ENCODE peak calls at places on chromosomes 2 and 18, in nine cellular contexts. U, R, S, C, V, Y, O, T and K are unnamed samples.

GRCh38 chr2:233563663-233564430 is 2.7 kb downstream of the USP40 start:
- DNase-seq in U (no peak), R (no peak), S (no peak), C (no peak), V (no peak), Y (no peak), O (no peak), T (no peak), K (no peak)

GRCh38 chr18:54702687-54703086 is 111.6 kb downstream of the DYNAP start:
- DNase-seq in U (no peak), R (no peak), S (no peak), C (no peak), V (no peak), Y (no peak), O (no peak), T (no peak), K (no peak)

GRCh38 chr2:26970928-26971627 is 641 bp downstream of the MAPRE3 start:
- DNase-seq in U (peak; percentile 44), R (no peak), S (peak; percentile 65), C (no peak), V (peak; percentile 19), Y (no peak), O (no peak), T (no peak), K (no peak)

GRCh38 chr2:128503358-128504241 is 184.9 kb upstream of the HS6ST1 start:
- DNase-seq in U (no peak), R (no peak), S (no peak), C (no peak), V (no peak), Y (no peak), O (no peak), T (no peak), K (no peak)

GRCh38 chr2:9204939-9205338 is 1.7 kb upstream of the ASAP2 start:
- DNase-seq in U (no peak), R (no peak), S (no peak), C (no peak), V (no peak), Y (no peak), O (no peak), T (no peak), K (no peak)

GRCh38 chr18:3179430-3180089 is 40.2 kb downstream of the MYOM1 start:
- DNase-seq in U (no peak), R (no peak), S (peak; percentile 13), C (no peak), V (no peak), Y (no peak), O (no peak), T (no peak), K (no peak)

GRCh38 chr2:128521482-128521881 is 202.8 kb upstream of the HS6ST1 start:
- DNase-seq in U (no peak), R (no peak), S (no peak), C (no peak), V (no peak), Y (no peak), O (no peak), T (no peak), K (no peak)

GRCh38 chr2:70417011-70417410 is 115.1 kb upstream of the FAM136A start:
- DNase-seq in U (no peak), R (no peak), S (no peak), C (no peak), V (no peak), Y (no peak), O (no peak), T (no peak), K (no peak)

GRCh38 chr2:106172649-106173048 is 21.5 kb downstream of the UXS1 start:
- DNase-seq in U (no peak), R (no peak), S (no peak), C (no peak), V (no peak), Y (no peak), O (no peak), T (no peak), K (no peak)

GRCh38 chr2:240225116-240225515 is 84.7 kb upstream of the OTOS start:
- DNase-seq in U (no peak), R (no peak), S (no peak), C (no peak), V (no peak), Y (no peak), O (no peak), T (no peak), K (no peak)

GRCh38 chr2:169221745-169222369 is 140.5 kb downstream of the LRP2 start:
- DNase-seq in U (no peak), R (peak; percentile 13), S (no peak), C (no peak), V (peak; percentile 5), Y (no peak), O (no peak), T (no peak), K (no peak)

GRCh38 chr2:19070866-19071265 is 287.6 kb downstream of the OSR1 start:
- DNase-seq in U (no peak), R (no peak), S (no peak), C (no peak), V (peak; percentile 95), Y (no peak), O (no peak), T (no peak), K (no peak)

GRCh38 chr18:34397286-34397896 is 172.7 kb upstream of the NOL4 start:
- DNase-seq in U (no peak), R (no peak), S (no peak), C (no peak), V (no peak), Y (no peak), O (no peak), T (no peak), K (no peak)

GRCh38 chr18:32930695-32931301 is 158.0 kb upstream of the KLHL14 start:
- DNase-seq in U (no peak), R (no peak), S (peak; percentile 49), C (no peak), V (peak; percentile 74), Y (no peak), O (peak; percentile 5), T (no peak), K (no peak)
- TF ChIP-seq CTCF in U (peak; percentile 57), R (peak; percentile 70), S (peak; percentile 73), C (no peak), V (peak; percentile 78), Y (peak; percentile 23), O (peak; percentile 63), T (peak; percentile 40), K (peak; percentile 67)

GRCh38 chr18:10670856-10671255 is 145.0 kb downstream of the NAPG start:
- DNase-seq in U (no peak), R (no peak), S (no peak), C (no peak), V (no peak), Y (no peak), O (no peak), T (no peak), K (no peak)
- TF ChIP-seq CTCF in U (no peak), R (no peak), S (no peak), C (no peak), V (no peak), Y (no peak), O (no peak), T (no peak), K (no peak)

GRCh38 chr2:178069551-178069950 is 3.0 kb downstream of the PDE11A start:
- DNase-seq in U (no peak), R (no peak), S (no peak), C (no peak), V (no peak), Y (no peak), O (no peak), T (no peak), K (no peak)
- TF ChIP-seq CTCF in U (no peak), R (no peak), S (peak; percentile 11), C (no peak), V (no peak), Y (peak; percentile 26), O (no peak), T (peak; percentile 24), K (peak; percentile 22)

GRCh38 chr2:152861349-152861942 is 143.0 kb downstream of the ARL6IP6 start:
- DNase-seq in U (peak; percentile 60), R (no peak), S (peak; percentile 53), C (no peak), V (peak; percentile 16), Y (peak; percentile 23), O (no peak), T (no peak), K (no peak)
- TF ChIP-seq CTCF in U (peak; percentile 71), R (peak; percentile 65), S (peak; percentile 62), C (peak; percentile 54), V (peak; percentile 64), Y (peak; percentile 79), O (peak; percentile 64), T (peak; percentile 60), K (peak; percentile 64)

DNA sequence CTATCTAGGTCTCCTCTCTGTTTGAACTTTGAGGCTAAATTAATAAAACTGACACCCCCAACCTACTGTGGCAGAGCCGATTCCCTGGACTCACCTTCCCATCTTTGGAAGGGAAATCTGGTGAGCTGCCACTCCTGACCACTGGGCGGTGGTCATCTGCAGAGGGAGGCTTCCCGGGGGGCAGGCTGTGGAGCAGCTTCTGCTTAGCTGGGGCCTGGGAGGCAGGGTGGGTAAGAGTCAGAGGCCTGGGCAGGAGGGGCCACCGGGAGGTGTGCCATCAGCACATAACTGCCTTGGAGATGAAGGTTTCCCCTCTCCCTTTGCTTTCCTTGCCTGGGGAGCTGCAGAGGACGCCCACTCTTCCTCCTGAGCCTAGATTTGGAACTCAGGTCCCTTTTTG is 2.3 kb upstream of the NPPC start:
- DNase-seq in U (no peak), R (no peak), S (peak; percentile 51), C (no peak), V (no peak), Y (no peak), O (no peak), T (no peak), K (no peak)
- TF ChIP-seq CTCF in U (no peak), R (peak; percentile 14), S (peak; percentile 37), C (no peak), V (peak; percentile 6), Y (no peak), O (peak; percentile 13), T (no peak), K (peak; percentile 23)